ENCODE peak calls at places on chromosomes 4 and X, in seven cellular contexts. One of them, this sample, is unnamed.

GRCh38 chrX:1163231-1163630 is 49.2 kb downstream of the CRLF2 start:
- DNase-seq in GM04504: no peak
- DNase-seq in EL: no peak
- DNase-seq in SIG-M5: no peak
- DNase-seq in NCI-H1436: no peak
- DNase-seq in NCI-H2171 treated with DMSO at 0.1 percent for 48 hours: no peak
- DNase-seq in AML-193: no peak
- DNase-seq in this sample: peak

GRCh38 chr4:112280657-112281056 is 5.0 kb downstream of the TIFA start:
- DNase-seq in GM04504: no peak
- DNase-seq in EL: no peak
- DNase-seq in SIG-M5: no peak
- DNase-seq in NCI-H1436: no peak
- DNase-seq in NCI-H2171 treated with DMSO at 0.1 percent for 48 hours: no peak
- DNase-seq in AML-193: no peak
- DNase-seq in this sample: no peak

GRCh38 chr4:148034821-148035220 is 302.9 kb downstream of the ARHGAP10 start:
- DNase-seq in GM04504: no peak
- DNase-seq in EL: no peak
- DNase-seq in SIG-M5: no peak
- DNase-seq in NCI-H1436: no peak
- DNase-seq in NCI-H2171 treated with DMSO at 0.1 percent for 48 hours: peak
- DNase-seq in AML-193: no peak
- DNase-seq in this sample: no peak

GRCh38 chr4:83180469-83180968 is 66.0 kb upstream of the PLAC8 start:
- DNase-seq in GM04504: no peak
- DNase-seq in EL: no peak
- DNase-seq in SIG-M5: no peak
- DNase-seq in NCI-H1436: no peak
- DNase-seq in NCI-H2171 treated with DMSO at 0.1 percent for 48 hours: no peak
- DNase-seq in AML-193: no peak
- DNase-seq in this sample: no peak

GRCh38 chr4:87053064-87053693 is 118.4 kb downstream of the AFF1 start:
- DNase-seq in GM04504: no peak
- DNase-seq in EL: no peak
- DNase-seq in SIG-M5: no peak
- DNase-seq in NCI-H1436: no peak
- DNase-seq in NCI-H2171 treated with DMSO at 0.1 percent for 48 hours: no peak
- DNase-seq in AML-193: no peak
- DNase-seq in this sample: no peak

GRCh38 chr4:94534401-94535312 is 82.9 kb downstream of the PDLIM5 start:
- DNase-seq in GM04504: no peak
- DNase-seq in EL: no peak
- DNase-seq in SIG-M5: peak
- DNase-seq in NCI-H1436: no peak
- DNase-seq in NCI-H2171 treated with DMSO at 0.1 percent for 48 hours: no peak
- DNase-seq in AML-193: peak
- DNase-seq in this sample: no peak

GRCh38 chr4:170025523-170026252 is 507 bp downstream of the MFAP3L start:
- DNase-seq in GM04504: no peak
- DNase-seq in EL: no peak
- DNase-seq in SIG-M5: no peak
- DNase-seq in NCI-H1436: no peak
- DNase-seq in NCI-H2171 treated with DMSO at 0.1 percent for 48 hours: no peak
- DNase-seq in AML-193: no peak
- DNase-seq in this sample: no peak

GRCh38 chrX:45900751-45901150 is 644.5 kb downstream of the ZNF674 start:
- DNase-seq in GM04504: peak
- DNase-seq in EL: peak
- DNase-seq in SIG-M5: no peak
- DNase-seq in NCI-H1436: no peak
- DNase-seq in NCI-H2171 treated with DMSO at 0.1 percent for 48 hours: no peak
- DNase-seq in AML-193: no peak
- DNase-seq in this sample: no peak

GRCh38 chrX:3663576-3664290 is 49.7 kb downstream of the PRKX start:
- DNase-seq in GM04504: no peak
- DNase-seq in EL: no peak
- DNase-seq in SIG-M5: no peak
- DNase-seq in NCI-H1436: no peak
- DNase-seq in NCI-H2171 treated with DMSO at 0.1 percent for 48 hours: no peak
- DNase-seq in AML-193: peak
- DNase-seq in this sample: no peak

GRCh38 chrX:154748712-154749339 is 2.1 kb downstream of the GAB3 start:
- DNase-seq in GM04504: no peak
- DNase-seq in EL: peak
- DNase-seq in SIG-M5: no peak
- DNase-seq in NCI-H1436: peak
- DNase-seq in NCI-H2171 treated with DMSO at 0.1 percent for 48 hours: peak
- DNase-seq in AML-193: peak
- DNase-seq in this sample: peak

GRCh38 chr4:89598602-89599001 is 238.4 kb downstream of the SNCA start:
- DNase-seq in GM04504: no peak
- DNase-seq in EL: no peak
- DNase-seq in SIG-M5: no peak
- DNase-seq in NCI-H1436: no peak
- DNase-seq in NCI-H2171 treated with DMSO at 0.1 percent for 48 hours: peak
- DNase-seq in AML-193: peak
- DNase-seq in this sample: no peak

GRCh38 chrX:154378799-154379568 is at the start of gene EMD:
- DNase-seq in GM04504: peak
- DNase-seq in EL: peak
- DNase-seq in SIG-M5: peak
- DNase-seq in NCI-H1436: peak
- DNase-seq in NCI-H2171 treated with DMSO at 0.1 percent for 48 hours: peak
- DNase-seq in AML-193: peak
- DNase-seq in this sample: peak

GRCh38 chrX:40006025-40007017 is 91.4 kb downstream of the BCOR start:
- DNase-seq in GM04504: no peak
- DNase-seq in EL: peak
- DNase-seq in SIG-M5: no peak
- DNase-seq in NCI-H1436: no peak
- DNase-seq in NCI-H2171 treated with DMSO at 0.1 percent for 48 hours: no peak
- DNase-seq in AML-193: peak
- DNase-seq in this sample: no peak

GRCh38 chr4:28469886-28470285 is 1609.2 kb downstream of the STIM2 start:
- DNase-seq in GM04504: no peak
- DNase-seq in EL: no peak
- DNase-seq in SIG-M5: no peak
- DNase-seq in NCI-H1436: no peak
- DNase-seq in NCI-H2171 treated with DMSO at 0.1 percent for 48 hours: no peak
- DNase-seq in AML-193: no peak
- DNase-seq in this sample: no peak

GRCh38 chr4:67928547-67928946 is 34.7 kb downstream of the TMPRSS11A start:
- DNase-seq in GM04504: no peak
- DNase-seq in EL: no peak
- DNase-seq in SIG-M5: no peak
- DNase-seq in NCI-H1436: no peak
- DNase-seq in NCI-H2171 treated with DMSO at 0.1 percent for 48 hours: no peak
- DNase-seq in AML-193: no peak
- DNase-seq in this sample: no peak

GRCh38 chrX:2397648-2398340 is 103.0 kb downstream of the DHRSX start:
- DNase-seq in GM04504: no peak
- DNase-seq in EL: peak
- DNase-seq in SIG-M5: no peak
- DNase-seq in NCI-H1436: no peak
- DNase-seq in NCI-H2171 treated with DMSO at 0.1 percent for 48 hours: no peak
- DNase-seq in AML-193: no peak
- DNase-seq in this sample: no peak

GRCh38 chr4:55312491-55313101 is 33.4 kb upstream of the SRD5A3 start:
- DNase-seq in GM04504: peak
- DNase-seq in EL: peak
- DNase-seq in SIG-M5: no peak
- DNase-seq in NCI-H1436: no peak
- DNase-seq in NCI-H2171 treated with DMSO at 0.1 percent for 48 hours: peak
- DNase-seq in AML-193: peak
- DNase-seq in this sample: peak

GRCh38 chrX:13797512-13797911 is 19.4 kb downstream of the GPM6B start:
- DNase-seq in GM04504: no peak
- DNase-seq in EL: no peak
- DNase-seq in SIG-M5: no peak
- DNase-seq in NCI-H1436: no peak
- DNase-seq in NCI-H2171 treated with DMSO at 0.1 percent for 48 hours: no peak
- DNase-seq in AML-193: no peak
- DNase-seq in this sample: no peak

GRCh38 chr4:24126776-24127175 is 236.9 kb upstream of the PPARGC1A start:
- DNase-seq in GM04504: no peak
- DNase-seq in EL: no peak
- DNase-seq in SIG-M5: no peak
- DNase-seq in NCI-H1436: no peak
- DNase-seq in NCI-H2171 treated with DMSO at 0.1 percent for 48 hours: no peak
- DNase-seq in AML-193: no peak
- DNase-seq in this sample: no peak

GRCh38 chrX:100248894-100249493 is 161.1 kb downstream of the PCDH19 start:
- DNase-seq in GM04504: no peak
- DNase-seq in EL: no peak
- DNase-seq in SIG-M5: no peak
- DNase-seq in NCI-H1436: no peak
- DNase-seq in NCI-H2171 treated with DMSO at 0.1 percent for 48 hours: no peak
- DNase-seq in AML-193: no peak
- DNase-seq in this sample: no peak

GRCh38 chrX:125436855-125437254 is 117.2 kb downstream of the TEX13C start:
- DNase-seq in GM04504: no peak
- DNase-seq in EL: no peak
- DNase-seq in SIG-M5: no peak
- DNase-seq in NCI-H1436: peak
- DNase-seq in NCI-H2171 treated with DMSO at 0.1 percent for 48 hours: no peak
- DNase-seq in AML-193: peak
- DNase-seq in this sample: no peak

GRCh38 chr4:109441858-109442480 is 8.4 kb downstream of the SEC24B start:
- DNase-seq in GM04504: no peak
- DNase-seq in EL: peak
- DNase-seq in SIG-M5: no peak
- DNase-seq in NCI-H1436: no peak
- DNase-seq in NCI-H2171 treated with DMSO at 0.1 percent for 48 hours: no peak
- DNase-seq in AML-193: no peak
- DNase-seq in this sample: no peak

GRCh38 chr4:5051210-5051691 is at the start of gene STK32B:
- DNase-seq in GM04504: peak
- DNase-seq in EL: peak
- DNase-seq in SIG-M5: no peak
- DNase-seq in NCI-H1436: peak
- DNase-seq in NCI-H2171 treated with DMSO at 0.1 percent for 48 hours: no peak
- DNase-seq in AML-193: peak
- DNase-seq in this sample: no peak

GRCh38 chr4:187541666-187542065 is 453.9 kb upstream of the ZFP42 start:
- DNase-seq in GM04504: peak
- DNase-seq in EL: peak
- DNase-seq in SIG-M5: no peak
- DNase-seq in NCI-H1436: no peak
- DNase-seq in NCI-H2171 treated with DMSO at 0.1 percent for 48 hours: no peak
- DNase-seq in AML-193: no peak
- DNase-seq in this sample: no peak

GRCh38 chrX:16436348-16437188 is 213.4 kb upstream of the S100G start:
- DNase-seq in GM04504: peak
- DNase-seq in EL: peak
- DNase-seq in SIG-M5: no peak
- DNase-seq in NCI-H1436: peak
- DNase-seq in NCI-H2171 treated with DMSO at 0.1 percent for 48 hours: peak
- DNase-seq in AML-193: peak
- DNase-seq in this sample: peak

GRCh38 chr4:41883988-41884737 is 51.1 kb upstream of the TMEM33 start:
- DNase-seq in GM04504: no peak
- DNase-seq in EL: no peak
- DNase-seq in SIG-M5: no peak
- DNase-seq in NCI-H1436: no peak
- DNase-seq in NCI-H2171 treated with DMSO at 0.1 percent for 48 hours: no peak
- DNase-seq in AML-193: no peak
- DNase-seq in this sample: no peak

GRCh38 chr4:152997771-152998487 is 61.8 kb downstream of the FHDC1 start:
- DNase-seq in GM04504: no peak
- DNase-seq in EL: no peak
- DNase-seq in SIG-M5: no peak
- DNase-seq in NCI-H1436: no peak
- DNase-seq in NCI-H2171 treated with DMSO at 0.1 percent for 48 hours: no peak
- DNase-seq in AML-193: no peak
- DNase-seq in this sample: no peak

GRCh38 chr4:92551616-92552015 is 247.8 kb downstream of the GRID2 start:
- DNase-seq in GM04504: no peak
- DNase-seq in EL: no peak
- DNase-seq in SIG-M5: no peak
- DNase-seq in NCI-H1436: no peak
- DNase-seq in NCI-H2171 treated with DMSO at 0.1 percent for 48 hours: no peak
- DNase-seq in AML-193: no peak
- DNase-seq in this sample: no peak

GRCh38 chr4:2321279-2322196 is 59.6 kb upstream of the MXD4 start:
- DNase-seq in GM04504: no peak
- DNase-seq in EL: no peak
- DNase-seq in SIG-M5: no peak
- DNase-seq in NCI-H1436: no peak
- DNase-seq in NCI-H2171 treated with DMSO at 0.1 percent for 48 hours: no peak
- DNase-seq in AML-193: no peak
- DNase-seq in this sample: no peak

GRCh38 chr4:186728631-186729271 is 5.1 kb upstream of the FAT1 start:
- DNase-seq in GM04504: no peak
- DNase-seq in EL: peak
- DNase-seq in SIG-M5: no peak
- DNase-seq in NCI-H1436: no peak
- DNase-seq in NCI-H2171 treated with DMSO at 0.1 percent for 48 hours: no peak
- DNase-seq in AML-193: no peak
- DNase-seq in this sample: no peak

GRCh38 chr4:5021546-5021945 is 2.3 kb upstream of the CYTL1 start:
- DNase-seq in GM04504: no peak
- DNase-seq in EL: no peak
- DNase-seq in SIG-M5: no peak
- DNase-seq in NCI-H1436: no peak
- DNase-seq in NCI-H2171 treated with DMSO at 0.1 percent for 48 hours: no peak
- DNase-seq in AML-193: no peak
- DNase-seq in this sample: no peak

GRCh38 chr4:78543424-78544238 is 7.9 kb upstream of the ANXA3 start:
- DNase-seq in GM04504: no peak
- DNase-seq in EL: no peak
- DNase-seq in SIG-M5: no peak
- DNase-seq in NCI-H1436: no peak
- DNase-seq in NCI-H2171 treated with DMSO at 0.1 percent for 48 hours: no peak
- DNase-seq in AML-193: no peak
- DNase-seq in this sample: no peak

GRCh38 chr4:40702800-40703151 is 47.0 kb upstream of the NSUN7 start:
- DNase-seq in GM04504: no peak
- DNase-seq in EL: no peak
- DNase-seq in SIG-M5: no peak
- DNase-seq in NCI-H1436: no peak
- DNase-seq in NCI-H2171 treated with DMSO at 0.1 percent for 48 hours: no peak
- DNase-seq in AML-193: no peak
- DNase-seq in this sample: no peak

GRCh38 chr4:22607382-22607781 is 85.4 kb upstream of the GBA3 start:
- DNase-seq in GM04504: peak
- DNase-seq in EL: peak
- DNase-seq in SIG-M5: no peak
- DNase-seq in NCI-H1436: peak
- DNase-seq in NCI-H2171 treated with DMSO at 0.1 percent for 48 hours: no peak
- DNase-seq in AML-193: peak
- DNase-seq in this sample: peak

GRCh38 chr4:154743683-154744340 is at the start of gene LRAT:
- DNase-seq in GM04504: no peak
- DNase-seq in EL: no peak
- DNase-seq in SIG-M5: no peak
- DNase-seq in NCI-H1436: no peak
- DNase-seq in NCI-H2171 treated with DMSO at 0.1 percent for 48 hours: peak
- DNase-seq in AML-193: no peak
- DNase-seq in this sample: no peak